ENCODE peak calls at places on chromosomes 7 and 10, in seven cellular contexts. V is AG08396; R is ascending aorta; E is stimulated activated CD8-positive, alpha-beta memory T cell treated with anti-CD3 and anti-CD28 coated beads, Interleukin-2, amount 100 ng/mL, for 1 hour; H is mucosa of descending colon; F is tibial nerve; D is MCF 10A. L is an unnamed sample.

GRCh38 chr7:141956084-141956483 is 9.3 kb upstream of the CLEC5A start:
- DNase-seq in V (no peak), R (no peak), E (no peak), H (no peak), F (no peak), D (peak), L (no peak)

GRCh38 chr7:143239822-143240221 is 18.0 kb downstream of the TAS2R40 start:
- DNase-seq in V (no peak), R (no peak), E (no peak), H (no peak), F (no peak), D (peak), L (no peak)

GRCh38 chr10:78849115-78849514 is 219.7 kb upstream of the ZMIZ1 start:
- DNase-seq in V (no peak), R (no peak), E (no peak), H (no peak), F (no peak), D (no peak), L (no peak)

GRCh38 chr7:112144284-112145059 is 61.7 kb downstream of the DOCK4 start:
- DNase-seq in V (no peak), R (no peak), E (no peak), H (no peak), F (no peak), D (no peak), L (no peak)

GRCh38 chr10:19853839-19854238 is 37.6 kb downstream of the PLXDC2 start:
- DNase-seq in V (no peak), R (no peak), E (no peak), H (no peak), F (no peak), D (no peak), L (no peak)

GRCh38 chr7:4209126-4209525 is 473.0 kb upstream of the FOXK1 start:
- DNase-seq in V (no peak), R (no peak), E (no peak), H (no peak), F (no peak), D (no peak), L (no peak)

GRCh38 chr7:116075351-116076145 is 45.0 kb upstream of the TFEC start:
- DNase-seq in V (no peak), R (no peak), E (no peak), H (no peak), F (no peak), D (no peak), L (no peak)

GRCh38 chr7:90246184-90246583 is 1.2 kb downstream of the CFAP69 start:
- DNase-seq in V (peak), R (no peak), E (no peak), H (no peak), F (no peak), D (no peak), L (no peak)

GRCh38 chr7:72336382-72336886 is 75.7 kb downstream of the CALN1 start:
- DNase-seq in V (no peak), R (no peak), E (no peak), H (no peak), F (no peak), D (no peak), L (no peak)

GRCh38 chr7:117110480-117111315 is 157.4 kb downstream of the ST7 start:
- DNase-seq in V (no peak), R (no peak), E (no peak), H (no peak), F (no peak), D (no peak), L (no peak)

GRCh38 chr7:37405128-37405527 is 43.5 kb downstream of the ELMO1 start:
- DNase-seq in V (no peak), R (no peak), E (no peak), H (no peak), F (no peak), D (no peak), L (no peak)

GRCh38 chr10:120634629-120635028 is 177.6 kb downstream of the PLPP4 start:
- DNase-seq in V (no peak), R (no peak), E (no peak), H (no peak), F (no peak), D (peak), L (no peak)

GRCh38 chr7:130734525-130735272 is 692 bp upstream of the KLF14 start:
- DNase-seq in V (no peak), R (no peak), E (no peak), H (no peak), F (no peak), D (no peak), L (no peak)

GRCh38 chr7:25139536-25139935 is 14.5 kb upstream of the CYCS start:
- DNase-seq in V (no peak), R (no peak), E (no peak), H (no peak), F (no peak), D (no peak), L (no peak)

GRCh38 chr7:150610193-150610592 is 22.0 kb downstream of the GIMAP6 start:
- DNase-seq in V (no peak), R (no peak), E (no peak), H (no peak), F (no peak), D (no peak), L (no peak)

GRCh38 chr10:4770766-4771553 is 55.0 kb upstream of the AKR1E2 start:
- DNase-seq in V (peak), R (no peak), E (no peak), H (no peak), F (no peak), D (peak), L (peak)

GRCh38 chr10:62021978-62022802 is 120.7 kb downstream of the ARID5B start:
- DNase-seq in V (no peak), R (no peak), E (no peak), H (no peak), F (no peak), D (no peak), L (no peak)

GRCh38 chr7:76424413-76425111 is at the start of gene ZP3:
- DNase-seq in V (no peak), R (no peak), E (no peak), H (no peak), F (no peak), D (no peak), L (no peak)

GRCh38 chr7:50355817-50356178 is 51.3 kb downstream of the IKZF1 start:
- DNase-seq in V (no peak), R (no peak), E (no peak), H (no peak), F (no peak), D (no peak), L (no peak)

GRCh38 chr7:106216517-106217088 is 68.2 kb downstream of the NAMPT start:
- DNase-seq in V (peak), R (peak), E (no peak), H (no peak), F (no peak), D (peak), L (peak)

GRCh38 chr7:116420003-116420402 is 79.5 kb upstream of the CAV2 start:
- DNase-seq in V (no peak), R (no peak), E (no peak), H (no peak), F (no peak), D (no peak), L (peak)

GRCh38 chr7:157432541-157432956 is 95.7 kb downstream of the DNAJB6 start:
- DNase-seq in V (peak), R (no peak), E (no peak), H (peak), F (no peak), D (peak), L (peak)

GRCh38 chr7:25215694-25216335 is 12.5 kb downstream of the NPVF start:
- DNase-seq in V (no peak), R (no peak), E (no peak), H (no peak), F (no peak), D (no peak), L (no peak)

GRCh38 chr7:73613954-73614735 is 10.2 kb downstream of the MLXIPL start:
- DNase-seq in V (no peak), R (no peak), E (no peak), H (peak), F (no peak), D (peak), L (no peak)

GRCh38 chr7:127251458-127252379 is 1.0 kb downstream of the GRM8 start:
- DNase-seq in V (peak), R (no peak), E (no peak), H (peak), F (no peak), D (no peak), L (no peak)

GRCh38 chr10:5449823-5450222 is 37.5 kb downstream of the NET1 start:
- DNase-seq in V (peak), R (peak), E (no peak), H (no peak), F (no peak), D (peak), L (peak)

GRCh38 chr10:129031233-129032150 is 435.5 kb upstream of the MGMT start:
- DNase-seq in V (peak), R (no peak), E (peak), H (peak), F (peak), D (peak), L (no peak)

GRCh38 chr10:1408656-1409358 is 328.5 kb downstream of the ADARB2 start:
- DNase-seq in V (no peak), R (peak), E (no peak), H (no peak), F (no peak), D (no peak), L (no peak)

GRCh38 chr10:80204193-80204714 is 1.1 kb downstream of the ANXA11 start:
- DNase-seq in V (peak), R (no peak), E (no peak), H (peak), F (no peak), D (peak), L (no peak)

GRCh38 chr7:113812881-113813280 is 105.9 kb downstream of the PPP1R3A start:
- DNase-seq in V (no peak), R (no peak), E (no peak), H (no peak), F (no peak), D (no peak), L (no peak)

L was measured in foreskin melanocyte.